ENCODE peak calls at places on chromosomes 13 and 19, in five cellular contexts. V, S, Y, R and D are unnamed samples.

GRCh38 chr19:51002542-51003311 is 1.3 kb upstream of the KLK8 start:
- DNase-seq in S (peak; percentile 29), V (peak; percentile 43), Y (no peak), R (no peak), D (no peak)

GRCh38 chr13:52879950-52880650 is 31.7 kb upstream of the PCDH8 start:
- DNase-seq in S (no peak), Y (no peak), R (no peak), V (no peak), D (no peak)

GRCh38 chr13:44267966-44268365 is 105.7 kb upstream of the SERP2 start:
- DNase-seq in Y (peak; percentile 68), R (no peak), S (peak; percentile 54), V (no peak), D (no peak)

GRCh38 chr19:23385404-23385803 is 9.9 kb downstream of the ZNF91 start:
- DNase-seq in V (no peak), S (no peak), R (no peak), Y (no peak), D (no peak)

GRCh38 chr19:51607920-51608562 is 22.2 kb downstream of the SIGLEC5 start:
- DNase-seq in R (peak; percentile 43), S (peak; percentile 66), Y (peak; percentile 72), V (peak; percentile 81), D (peak; percentile 55)

GRCh38 chr13:31461923-31462322 is 262.1 kb downstream of the B3GLCT start:
- DNase-seq in V (no peak), Y (no peak), R (no peak), S (no peak), D (no peak)

GRCh38 chr13:70448820-70449219 is 340.6 kb upstream of the KLHL1 start:
- DNase-seq in V (no peak), S (no peak), R (no peak), Y (no peak), D (no peak)

GRCh38 chr19:18428837-18429674 is 8.9 kb downstream of the ISYNA1 start:
- DNase-seq in S (peak; percentile 60), V (peak; percentile 91), Y (peak; percentile 88), R (peak; percentile 72), D (peak; percentile 92)

GRCh38 chr13:53068841-53069520 is 40.4 kb downstream of the OLFM4 start:
- DNase-seq in R (no peak), V (no peak), Y (no peak), S (no peak), D (no peak)

GRCh38 chr13:84574851-84575250 is 692.6 kb upstream of the SLITRK1 start:
- DNase-seq in V (no peak), S (peak; percentile 5), Y (peak; percentile 44), R (no peak), D (no peak)

GRCh38 chr13:111558700-111559088 is 238.3 kb downstream of the TEX29 start:
- DNase-seq in Y (no peak), V (no peak), S (no peak), R (no peak), D (no peak)

GRCh38 chr19:39246951-39247669 is 1.5 kb downstream of the IFNL4 start:
- DNase-seq in Y (peak; percentile 28), S (peak; percentile 18), V (no peak), R (no peak), D (no peak)

GRCh38 chr13:110227864-110228643 is 78.9 kb downstream of the COL4A1 start:
- DNase-seq in V (no peak), S (no peak), R (no peak), Y (no peak), D (no peak)

GRCh38 chr13:71865858-71866172 is 1.2 kb downstream of the DACH1 start:
- DNase-seq in R (peak; percentile 12), S (no peak), Y (no peak), V (no peak), D (no peak)

GRCh38 chr19:6672693-6673290 is 2.8 kb upstream of the TNFSF14 start:
- DNase-seq in V (no peak), R (no peak), Y (no peak), S (no peak), D (no peak)

GRCh38 chr19:19751846-19752245 is 18.9 kb upstream of the ZNF14 start:
- DNase-seq in S (no peak), V (no peak), R (no peak), Y (no peak), D (no peak)

GRCh38 chr19:33556261-33556660 is 34.7 kb upstream of the PEPD start:
- DNase-seq in V (no peak), Y (no peak), R (no peak), S (no peak), D (no peak)

GRCh38 chr19:31110331-31110730 is 238.9 kb downstream of the TSHZ3 start:
- DNase-seq in R (peak; percentile 23), V (peak; percentile 21), Y (peak; percentile 64), S (peak; percentile 37), D (no peak)

GRCh38 chr13:98327326-98328314 is 150.6 kb upstream of the RNF113B start:
- DNase-seq in Y (peak; percentile 85), R (no peak), S (peak; percentile 43), V (no peak), D (no peak)

GRCh38 chr19:7272856-7273578 is 21.2 kb downstream of the INSR start:
- DNase-seq in S (no peak), Y (no peak), V (no peak), R (no peak), D (no peak)

GRCh38 chr13:85473144-85473543 is 326.1 kb downstream of the SLITRK6 start:
- DNase-seq in R (no peak), V (no peak), Y (no peak), S (no peak), D (no peak)

GRCh38 chr19:45865269-45865948 is 1.3 kb downstream of the FOXA3 start:
- DNase-seq in Y (no peak), V (no peak), R (no peak), S (no peak), D (no peak)

GRCh38 chr13:25910243-25910642 is 141.6 kb downstream of the SHISA2 start:
- DNase-seq in S (no peak), V (no peak), R (no peak), Y (no peak), D (no peak)

GRCh38 chr13:95641961-95642621 is 2.4 kb downstream of the DZIP1 start:
- DNase-seq in Y (peak; percentile 67), V (no peak), R (peak; percentile 30), S (peak; percentile 56), D (no peak)

GRCh38 chr13:51451467-51452390 is 1.1 kb downstream of the INTS6 start:
- DNase-seq in R (peak; percentile 77), S (peak; percentile 80), V (peak; percentile 87), Y (peak; percentile 80), D (peak; percentile 85)

GRCh38 chr13:26658972-26659371 is 101.5 kb downstream of the WASF3 start:
- DNase-seq in R (no peak), Y (no peak), V (no peak), S (no peak), D (no peak)

GRCh38 chr13:45138282-45138681 is 18.0 kb downstream of the GTF2F2 start:
- DNase-seq in Y (no peak), R (no peak), V (no peak), S (peak; percentile 90), D (no peak)

GRCh38 chr19:34500656-34501120 is 19.1 kb downstream of the WTIP start:
- DNase-seq in Y (no peak), R (no peak), S (no peak), V (no peak), D (peak; percentile 23)

GRCh38 chr13:89748716-89749115 is 1598.8 kb upstream of the MIR17HG start:
- DNase-seq in Y (no peak), S (peak; percentile 26), V (no peak), R (no peak), D (no peak)

GRCh38 chr19:52735734-52736133 is 890 bp upstream of the ZNF611 start:
- DNase-seq in S (peak; percentile 96), V (peak; percentile 23), R (peak; percentile 82), Y (peak; percentile 68), D (no peak)

GRCh38 chr13:95915102-95915501 is 138.1 kb downstream of the UGGT2 start:
- DNase-seq in R (no peak), V (no peak), S (no peak), Y (no peak), D (no peak)

GRCh38 chr13:98950705-98951104 is 27.2 kb downstream of the DOCK9 start:
- DNase-seq in R (no peak), Y (no peak), S (no peak), V (no peak), D (no peak)